ENCODE peak calls at places on chromosome 7, in four cellular contexts. F is PC-3, I is epithelial cell of esophagus, C is tibial nerve. O is an unnamed sample.
A peak's percentile ranks its signal among the peaks of the same experiment; 100 is the strongest.

GRCh38 chr7:108581655-108582491 is 12.2 kb downstream of the DNAJB9 start:
- DNase-seq in F (peak; percentile 52), I (no peak), C (no peak), O (no peak)

GRCh38 chr7:101167645-101168411 is 2.5 kb upstream of the VGF start:
- DNase-seq in F (no peak), I (no peak), C (no peak), O (no peak)

GRCh38 chr7:5766321-5766761 is 15.1 kb downstream of the RNF216 start:
- DNase-seq in F (peak; percentile 24), I (no peak), C (no peak), O (no peak)

GRCh38 chr7:26451997-26452396 is 160.3 kb downstream of the SNX10 start:
- DNase-seq in F (peak; percentile 26), I (no peak), C (no peak), O (no peak)

GRCh38 chr7:953547-954327 is 743 bp downstream of the ADAP1 start:
- DNase-seq in F (peak; percentile 69), I (peak; percentile 50), C (no peak), O (no peak)

GRCh38 chr7:116258734-116259133 is 48.4 kb downstream of the TES start:
- DNase-seq in F (peak; percentile 78), I (peak; percentile 73), C (no peak), O (no peak)

GRCh38 chr7:151775547-151776443 is 101.1 kb downstream of the PRKAG2 start:
- DNase-seq in F (no peak), I (no peak), C (no peak), O (no peak)

GRCh38 chr7:131302876-131303707 is 24.6 kb upstream of the MKLN1 start:
- DNase-seq in F (peak; percentile 65), I (peak; percentile 66), C (no peak), O (no peak)

GRCh38 chr7:115068220-115068619 is 146.3 kb downstream of the MDFIC start:
- DNase-seq in F (peak; percentile 28), I (peak; percentile 41), C (no peak), O (no peak)

GRCh38 chr7:50782376-50783208 is at the start of gene GRB10:
- DNase-seq in F (peak; percentile 56), I (no peak), C (no peak), O (no peak)

GRCh38 chr7:99008921-99009530 is 130.7 kb downstream of the TRRAP start:
- DNase-seq in F (no peak), I (no peak), C (no peak), O (no peak)

GRCh38 chr7:65840446-65840845 is 32.4 kb upstream of the VKORC1L1 start:
- DNase-seq in F (no peak), I (peak; percentile 64), C (no peak), O (no peak)

GRCh38 chr7:105797652-105798051 is 78.7 kb downstream of the ATXN7L1 start:
- DNase-seq in F (no peak), I (no peak), C (no peak), O (no peak)
- TF ChIP-seq CTCF in F (no peak), I (no peak), C (no peak), O (peak; percentile 50)

GRCh38 chr7:82173400-82174021 is 270.1 kb downstream of the CACNA2D1 start:
- DNase-seq in F (no peak), I (no peak), C (no peak), O (no peak)
- TF ChIP-seq CTCF in F (no peak), I (no peak), C (no peak), O (no peak)

GRCh38 chr7:141013345-141013715 is 1.4 kb downstream of the MRPS33 start:
- DNase-seq in F (no peak), I (no peak), C (no peak), O (no peak)

GRCh38 chr7:141016349-141016748 is 1.6 kb upstream of the MRPS33 start:
- DNase-seq in F (no peak), I (no peak), C (no peak), O (no peak)

GRCh38 chr7:141014091-141014490 is 661 bp downstream of the MRPS33 start:
- DNase-seq in F (no peak), I (no peak), C (no peak), O (no peak)

GRCh38 chr7:141012696-141013344 is 1.9 kb downstream of the MRPS33 start:
- DNase-seq in F (peak; percentile 56), I (peak; percentile 79), C (no peak), O (no peak)

GRCh38 chr7:141014523-141015395 is at the start of gene MRPS33:
- DNase-seq in F (peak; percentile 97), I (peak; percentile 96), C (peak; percentile 74), O (peak; percentile 58)
- TF ChIP-seq CTCF in F (peak; percentile 77), I (peak; percentile 73), C (peak; percentile 64), O (peak; percentile 88)

GRCh38 chr7:103425177-103425576 is 20.8 kb downstream of the SLC26A5 start:
- DNase-seq in F (peak; percentile 12), I (no peak), C (no peak), O (no peak)
- TF ChIP-seq CTCF in F (peak; percentile 43), I (no peak), C (no peak), O (no peak)

GRCh38 chr7:137655804-137656203 is 191.0 kb downstream of the DGKI start:
- DNase-seq in F (no peak), I (no peak), C (no peak), O (no peak)

GRCh38 chr7:137658194-137658900 is 188.4 kb downstream of the DGKI start:
- DNase-seq in F (no peak), I (peak; percentile 18), C (no peak), O (no peak)

GRCh38 chr7:137657476-137658193 is 189.1 kb downstream of the DGKI start:
- DNase-seq in F (no peak), I (no peak), C (no peak), O (no peak)

GRCh38 chr7:137656850-137657232 is 189.9 kb downstream of the DGKI start:
- DNase-seq in F (no peak), I (no peak), C (no peak), O (no peak)

GRCh38 chr7:137656227-137656849 is 190.4 kb downstream of the DGKI start:
- DNase-seq in F (peak; percentile 81), I (peak; percentile 78), C (peak; percentile 74), O (no peak)
- TF ChIP-seq CTCF in F (peak; percentile 85), I (peak; percentile 84), C (peak; percentile 70), O (peak; percentile 84)

DNA sequence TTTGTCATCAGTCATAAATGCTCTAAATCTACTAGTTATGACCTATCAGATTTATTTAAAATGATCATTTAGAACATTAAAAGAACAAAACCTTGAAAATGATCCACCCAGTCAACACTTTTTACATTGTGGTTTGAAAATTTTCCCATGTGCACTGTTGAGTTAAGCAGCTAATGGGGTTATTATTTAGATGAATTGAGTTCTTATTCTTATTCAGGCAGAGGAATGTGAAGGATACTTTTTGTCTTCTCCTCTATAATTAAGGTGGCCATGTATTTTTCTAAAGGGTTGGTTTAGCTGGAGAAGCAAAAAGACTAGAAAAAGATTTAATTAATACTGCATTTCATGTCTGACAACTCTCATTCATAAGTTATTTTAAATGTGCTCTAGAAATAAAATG is 74.9 kb upstream of the FEZF1 start:
- DNase-seq in F (no peak), I (no peak), C (no peak), O (no peak)
- TF ChIP-seq CTCF in F (no peak), I (no peak), C (no peak), O (no peak)

DNA sequence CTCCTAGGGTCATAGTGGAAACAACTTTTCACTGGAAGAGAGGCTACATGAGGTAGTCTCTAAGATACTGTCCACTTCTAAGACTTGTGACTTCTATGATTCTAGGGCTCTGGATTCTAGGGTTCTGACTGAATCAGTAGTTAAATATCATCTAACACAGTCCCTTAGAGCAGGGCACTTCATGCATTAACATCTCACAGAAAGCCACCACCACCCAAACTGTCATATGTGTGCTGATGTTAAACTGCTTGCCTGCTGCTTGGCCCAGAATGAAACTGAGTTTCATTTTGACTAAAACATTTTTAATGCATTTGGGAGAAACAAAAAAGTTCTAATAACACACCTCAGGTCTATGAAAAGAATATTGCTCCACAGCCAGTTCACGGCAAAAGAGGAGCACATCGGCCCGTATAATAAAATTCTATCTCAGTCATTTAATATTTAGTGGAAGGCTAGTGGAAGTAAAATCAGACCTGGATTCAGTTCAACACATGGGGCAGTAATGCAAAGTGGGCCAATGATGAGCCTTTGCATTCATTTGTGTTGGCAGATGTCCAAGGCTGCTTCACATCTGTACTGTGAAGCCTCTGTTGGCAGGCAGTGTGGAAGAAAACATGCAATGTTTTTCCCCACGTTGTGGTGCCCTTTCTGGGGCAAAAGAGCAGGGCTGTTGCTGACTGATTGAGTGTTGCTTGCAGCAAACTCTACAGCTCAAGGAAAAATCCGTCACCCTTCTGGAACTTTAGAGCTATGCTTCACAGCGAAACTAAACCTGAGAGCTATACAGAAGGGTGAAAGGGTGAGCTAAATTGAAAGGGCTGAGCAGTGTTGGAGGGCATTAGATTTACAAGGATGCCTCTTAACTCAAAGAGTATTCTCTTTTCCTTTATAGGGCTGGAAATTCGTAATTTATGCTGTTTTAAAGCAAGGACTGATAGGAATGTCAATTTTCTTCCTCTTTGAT is 33.5 kb upstream of the AUTS2 start:
- DNase-seq in F (no peak), I (no peak), C (no peak), O (no peak)
- TF ChIP-seq CTCF in F (no peak), I (no peak), C (no peak), O (no peak)

DNA sequence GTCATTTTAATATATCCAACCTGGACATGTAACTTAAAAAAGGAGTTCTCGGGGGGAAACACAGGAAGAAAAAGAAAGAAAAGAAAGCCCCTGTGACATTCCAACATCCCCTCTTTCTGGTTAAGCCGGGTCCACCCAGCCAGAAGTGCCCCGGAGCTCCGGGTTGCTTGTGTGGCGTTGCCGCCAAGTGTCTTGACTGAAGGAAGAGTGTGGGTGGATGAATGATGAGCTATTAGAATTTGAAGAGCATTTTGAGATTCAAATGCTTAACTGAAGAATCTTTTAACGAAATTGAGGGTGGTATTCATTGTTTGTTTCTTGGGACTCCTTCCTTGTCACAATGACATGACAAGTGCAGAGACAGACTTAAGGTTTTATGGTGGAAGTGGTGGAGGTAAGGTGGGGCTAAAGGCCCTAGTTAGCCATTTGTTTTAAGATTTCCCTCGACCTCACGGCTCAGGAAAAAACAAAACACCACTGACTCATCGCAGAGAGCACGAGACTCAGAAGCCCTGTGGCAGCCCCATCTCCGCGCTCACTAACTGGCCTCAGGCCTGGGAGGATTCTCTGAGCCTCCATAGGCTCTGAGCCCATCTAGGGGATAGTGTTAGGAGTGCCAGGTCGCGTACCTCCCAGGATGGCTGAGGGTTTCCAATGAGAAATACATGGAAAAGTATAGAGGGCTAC is 1.8 kb upstream of the GLI3 start:
- DNase-seq in F (peak; percentile 41), I (peak; percentile 79), C (no peak), O (no peak)
- TF ChIP-seq CTCF in F (no peak), I (no peak), C (no peak), O (no peak)

DNA sequence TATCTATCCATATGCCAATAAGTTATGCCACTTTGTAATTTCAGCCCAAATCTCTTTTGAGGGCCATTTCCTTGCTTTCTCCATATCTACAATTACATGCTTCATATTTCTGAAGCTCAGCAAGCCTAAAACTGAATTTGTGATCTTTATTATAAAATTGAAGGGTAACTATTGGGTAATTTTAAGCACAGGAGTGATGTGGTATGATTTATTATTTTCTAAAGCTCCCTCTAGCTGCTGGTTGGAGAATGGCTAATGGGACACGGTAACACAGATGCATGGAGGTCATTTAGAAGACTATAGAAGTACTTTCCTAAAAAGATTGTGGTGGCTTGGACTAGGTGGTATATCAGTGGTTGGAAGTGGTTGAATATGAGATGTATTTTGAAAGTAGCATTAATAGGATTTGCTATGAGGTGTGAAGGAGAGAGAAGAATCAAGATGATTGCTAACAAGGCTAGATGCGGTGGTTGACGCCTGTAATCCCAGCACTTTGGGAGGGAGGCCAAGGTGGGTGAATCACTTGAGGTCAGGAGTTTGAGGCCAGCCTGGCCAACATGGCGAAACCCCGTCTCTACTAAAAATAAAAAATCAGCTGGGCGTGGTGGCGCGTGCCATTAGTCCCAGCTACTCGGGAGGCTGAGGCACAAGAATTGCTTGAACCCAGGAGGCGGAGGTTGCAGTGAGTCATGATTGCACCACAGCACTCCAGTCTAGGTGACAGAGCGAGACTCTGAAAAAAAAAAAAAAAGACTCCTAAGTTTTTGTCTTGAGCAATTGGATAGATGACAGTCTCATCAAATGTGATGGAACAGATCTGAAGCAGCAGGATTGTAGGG is 13.9 kb downstream of the KLHDC10 start:
- DNase-seq in F (peak; percentile 48), I (peak; percentile 38), C (no peak), O (no peak)
- TF ChIP-seq CTCF in F (peak; percentile 74), I (peak; percentile 52), C (no peak), O (peak; percentile 27)

O was measured in D721Med.